ENCODE peak calls at places on chromosomes 7 and 10, in ten cellular contexts. One of them, this sample, is unnamed.

GRCh38 chr10:6226216-6226615 is 23.5 kb downstream of the PFKFB3 start:
- DNase-seq in NCI-H2107: no peak
- DNase-seq in NCI-H1417: no peak
- DNase-seq in SW 1271: no peak
- DNase-seq in GM12865: no peak
- DNase-seq in AG04450: no peak
- DNase-seq in B cell: no peak
- DNase-seq in iPS-NIHi11: no peak
- DNase-seq in naive thymus-derived CD8-positive, alpha-beta T cell: no peak
- DNase-seq in central memory CD4-positive, alpha-beta T cell: no peak
- DNase-seq in this sample: no peak

GRCh38 chr7:8064828-8065227 is 96.2 kb downstream of the GLCCI1 start:
- DNase-seq in SW 1271: no peak
- DNase-seq in naive thymus-derived CD8-positive, alpha-beta T cell: no peak
- DNase-seq in AG04450: no peak
- DNase-seq in NCI-H2107: no peak
- DNase-seq in central memory CD4-positive, alpha-beta T cell: no peak
- DNase-seq in NCI-H1417: no peak
- DNase-seq in GM12865: no peak
- DNase-seq in B cell: no peak
- DNase-seq in iPS-NIHi11: no peak
- DNase-seq in this sample: no peak

GRCh38 chr7:50962962-50963374 is 180.3 kb upstream of the GRB10 start:
- DNase-seq in naive thymus-derived CD8-positive, alpha-beta T cell: no peak
- DNase-seq in iPS-NIHi11: peak
- DNase-seq in NCI-H2107: peak
- DNase-seq in central memory CD4-positive, alpha-beta T cell: no peak
- DNase-seq in GM12865: no peak
- DNase-seq in SW 1271: no peak
- DNase-seq in AG04450: no peak
- DNase-seq in B cell: no peak
- DNase-seq in NCI-H1417: no peak
- DNase-seq in this sample: no peak

GRCh38 chr10:58266003-58266825 is 1.5 kb downstream of the IPMK start:
- DNase-seq in central memory CD4-positive, alpha-beta T cell: peak
- DNase-seq in GM12865: peak
- DNase-seq in B cell: peak
- DNase-seq in SW 1271: no peak
- DNase-seq in NCI-H1417: no peak
- DNase-seq in naive thymus-derived CD8-positive, alpha-beta T cell: no peak
- DNase-seq in iPS-NIHi11: no peak
- DNase-seq in NCI-H2107: no peak
- DNase-seq in AG04450: no peak
- DNase-seq in this sample: no peak

GRCh38 chr7:121752706-121753105 is 120.3 kb upstream of the PTPRZ1 start:
- DNase-seq in GM12865: peak
- DNase-seq in central memory CD4-positive, alpha-beta T cell: no peak
- DNase-seq in AG04450: no peak
- DNase-seq in B cell: no peak
- DNase-seq in NCI-H2107: no peak
- DNase-seq in iPS-NIHi11: peak
- DNase-seq in SW 1271: no peak
- DNase-seq in NCI-H1417: peak
- DNase-seq in naive thymus-derived CD8-positive, alpha-beta T cell: no peak
- DNase-seq in this sample: no peak

GRCh38 chr10:52359466-52359865 is 45.4 kb downstream of the DKK1 start:
- DNase-seq in NCI-H2107: no peak
- DNase-seq in GM12865: no peak
- DNase-seq in naive thymus-derived CD8-positive, alpha-beta T cell: no peak
- DNase-seq in NCI-H1417: no peak
- DNase-seq in central memory CD4-positive, alpha-beta T cell: no peak
- DNase-seq in B cell: no peak
- DNase-seq in AG04450: no peak
- DNase-seq in SW 1271: no peak
- DNase-seq in iPS-NIHi11: no peak
- DNase-seq in this sample: no peak

GRCh38 chr7:122546496-122546895 is 152.4 kb downstream of the RNF133 start:
- DNase-seq in GM12865: no peak
- DNase-seq in NCI-H2107: no peak
- DNase-seq in NCI-H1417: no peak
- DNase-seq in iPS-NIHi11: no peak
- DNase-seq in SW 1271: no peak
- DNase-seq in B cell: no peak
- DNase-seq in naive thymus-derived CD8-positive, alpha-beta T cell: no peak
- DNase-seq in central memory CD4-positive, alpha-beta T cell: no peak
- DNase-seq in AG04450: no peak
- DNase-seq in this sample: no peak

GRCh38 chr10:72176701-72177100 is 39.1 kb upstream of the ANAPC16 start:
- DNase-seq in GM12865: no peak
- DNase-seq in central memory CD4-positive, alpha-beta T cell: no peak
- DNase-seq in B cell: no peak
- DNase-seq in SW 1271: no peak
- DNase-seq in AG04450: no peak
- DNase-seq in NCI-H1417: no peak
- DNase-seq in naive thymus-derived CD8-positive, alpha-beta T cell: no peak
- DNase-seq in NCI-H2107: no peak
- DNase-seq in iPS-NIHi11: no peak
- DNase-seq in this sample: no peak

GRCh38 chr7:94423865-94424264 is 29.2 kb downstream of the COL1A2 start:
- DNase-seq in central memory CD4-positive, alpha-beta T cell: no peak
- DNase-seq in naive thymus-derived CD8-positive, alpha-beta T cell: no peak
- DNase-seq in NCI-H1417: no peak
- DNase-seq in B cell: no peak
- DNase-seq in iPS-NIHi11: no peak
- DNase-seq in GM12865: no peak
- DNase-seq in NCI-H2107: no peak
- DNase-seq in AG04450: peak
- DNase-seq in SW 1271: no peak
- DNase-seq in this sample: no peak

GRCh38 chr7:108294595-108294994 is 161.6 kb downstream of the NRCAM start:
- DNase-seq in B cell: peak
- DNase-seq in NCI-H2107: no peak
- DNase-seq in SW 1271: no peak
- DNase-seq in iPS-NIHi11: no peak
- DNase-seq in NCI-H1417: no peak
- DNase-seq in central memory CD4-positive, alpha-beta T cell: no peak
- DNase-seq in GM12865: peak
- DNase-seq in naive thymus-derived CD8-positive, alpha-beta T cell: no peak
- DNase-seq in AG04450: no peak
- DNase-seq in this sample: no peak

GRCh38 chr10:91410638-91411367 is 659 bp downstream of the HECTD2 start:
- DNase-seq in SW 1271: peak
- DNase-seq in NCI-H2107: no peak
- DNase-seq in naive thymus-derived CD8-positive, alpha-beta T cell: peak
- DNase-seq in AG04450: no peak
- DNase-seq in central memory CD4-positive, alpha-beta T cell: no peak
- DNase-seq in iPS-NIHi11: peak
- DNase-seq in B cell: no peak
- DNase-seq in NCI-H1417: no peak
- DNase-seq in GM12865: peak
- DNase-seq in this sample: no peak

GRCh38 chr7:42883950-42884349 is 27.9 kb downstream of the C7orf25 start:
- DNase-seq in SW 1271: no peak
- DNase-seq in NCI-H2107: no peak
- DNase-seq in NCI-H1417: no peak
- DNase-seq in B cell: no peak
- DNase-seq in naive thymus-derived CD8-positive, alpha-beta T cell: no peak
- DNase-seq in GM12865: peak
- DNase-seq in iPS-NIHi11: no peak
- DNase-seq in AG04450: no peak
- DNase-seq in central memory CD4-positive, alpha-beta T cell: no peak
- DNase-seq in this sample: no peak

GRCh38 chr7:133887459-133887858 is 239.7 kb upstream of the LRGUK start:
- DNase-seq in central memory CD4-positive, alpha-beta T cell: no peak
- DNase-seq in iPS-NIHi11: no peak
- DNase-seq in NCI-H1417: no peak
- DNase-seq in naive thymus-derived CD8-positive, alpha-beta T cell: no peak
- DNase-seq in AG04450: no peak
- DNase-seq in GM12865: no peak
- DNase-seq in NCI-H2107: no peak
- DNase-seq in B cell: no peak
- DNase-seq in SW 1271: no peak
- DNase-seq in this sample: no peak

GRCh38 chr7:45120-46090 is 147.0 kb upstream of the FAM20C start:
- DNase-seq in iPS-NIHi11: no peak
- DNase-seq in naive thymus-derived CD8-positive, alpha-beta T cell: no peak
- DNase-seq in central memory CD4-positive, alpha-beta T cell: no peak
- DNase-seq in B cell: no peak
- DNase-seq in NCI-H1417: no peak
- DNase-seq in AG04450: no peak
- DNase-seq in NCI-H2107: no peak
- DNase-seq in SW 1271: no peak
- DNase-seq in GM12865: no peak
- DNase-seq in this sample: no peak

GRCh38 chr7:52540041-52540440 is 495.4 kb upstream of the POM121L12 start:
- DNase-seq in naive thymus-derived CD8-positive, alpha-beta T cell: no peak
- DNase-seq in NCI-H1417: no peak
- DNase-seq in GM12865: no peak
- DNase-seq in central memory CD4-positive, alpha-beta T cell: no peak
- DNase-seq in iPS-NIHi11: no peak
- DNase-seq in B cell: no peak
- DNase-seq in AG04450: no peak
- DNase-seq in SW 1271: no peak
- DNase-seq in NCI-H2107: no peak
- DNase-seq in this sample: no peak

GRCh38 chr7:47539398-47540052 is 42.4 kb downstream of the TNS3 start:
- DNase-seq in B cell: no peak
- DNase-seq in SW 1271: no peak
- DNase-seq in iPS-NIHi11: no peak
- DNase-seq in NCI-H2107: no peak
- DNase-seq in GM12865: no peak
- DNase-seq in naive thymus-derived CD8-positive, alpha-beta T cell: no peak
- DNase-seq in central memory CD4-positive, alpha-beta T cell: no peak
- DNase-seq in AG04450: peak
- DNase-seq in NCI-H1417: no peak
- DNase-seq in this sample: no peak

GRCh38 chr7:34107306-34107705 is 202.0 kb downstream of the BMPER start:
- DNase-seq in B cell: no peak
- DNase-seq in naive thymus-derived CD8-positive, alpha-beta T cell: no peak
- DNase-seq in SW 1271: no peak
- DNase-seq in GM12865: no peak
- DNase-seq in iPS-NIHi11: no peak
- DNase-seq in AG04450: no peak
- DNase-seq in NCI-H1417: peak
- DNase-seq in central memory CD4-positive, alpha-beta T cell: no peak
- DNase-seq in NCI-H2107: no peak
- DNase-seq in this sample: no peak

GRCh38 chr7:24827589-24827988 is 70.3 kb upstream of the GSDME start:
- DNase-seq in naive thymus-derived CD8-positive, alpha-beta T cell: no peak
- DNase-seq in SW 1271: no peak
- DNase-seq in central memory CD4-positive, alpha-beta T cell: no peak
- DNase-seq in NCI-H1417: no peak
- DNase-seq in GM12865: no peak
- DNase-seq in iPS-NIHi11: no peak
- DNase-seq in AG04450: no peak
- DNase-seq in B cell: no peak
- DNase-seq in NCI-H2107: no peak
- DNase-seq in this sample: no peak

GRCh38 chr10:47111329-47111862 is 188.6 kb upstream of the GDF10 start:
- DNase-seq in GM12865: no peak
- DNase-seq in NCI-H2107: no peak
- DNase-seq in iPS-NIHi11: peak
- DNase-seq in AG04450: no peak
- DNase-seq in central memory CD4-positive, alpha-beta T cell: no peak
- DNase-seq in NCI-H1417: no peak
- DNase-seq in SW 1271: no peak
- DNase-seq in B cell: no peak
- DNase-seq in naive thymus-derived CD8-positive, alpha-beta T cell: no peak
- DNase-seq in this sample: no peak

GRCh38 chr7:121278120-121279021 is 50.4 kb upstream of the WNT16 start:
- DNase-seq in NCI-H1417: no peak
- DNase-seq in AG04450: no peak
- DNase-seq in central memory CD4-positive, alpha-beta T cell: no peak
- DNase-seq in naive thymus-derived CD8-positive, alpha-beta T cell: no peak
- DNase-seq in B cell: no peak
- DNase-seq in GM12865: peak
- DNase-seq in iPS-NIHi11: no peak
- DNase-seq in NCI-H2107: no peak
- DNase-seq in SW 1271: no peak
- DNase-seq in this sample: no peak

GRCh38 chr10:4283841-4284610 is 499.0 kb upstream of the KLF6 start:
- DNase-seq in SW 1271: no peak
- DNase-seq in naive thymus-derived CD8-positive, alpha-beta T cell: no peak
- DNase-seq in AG04450: peak
- DNase-seq in NCI-H2107: no peak
- DNase-seq in NCI-H1417: no peak
- DNase-seq in central memory CD4-positive, alpha-beta T cell: no peak
- DNase-seq in GM12865: no peak
- DNase-seq in iPS-NIHi11: no peak
- DNase-seq in B cell: no peak
- DNase-seq in this sample: no peak

GRCh38 chr7:90709501-90710465 is 113.7 kb downstream of the CDK14 start:
- DNase-seq in B cell: peak
- DNase-seq in naive thymus-derived CD8-positive, alpha-beta T cell: no peak
- DNase-seq in GM12865: peak
- DNase-seq in NCI-H1417: no peak
- DNase-seq in central memory CD4-positive, alpha-beta T cell: no peak
- DNase-seq in NCI-H2107: no peak
- DNase-seq in SW 1271: no peak
- DNase-seq in AG04450: no peak
- DNase-seq in iPS-NIHi11: no peak
- DNase-seq in this sample: no peak

GRCh38 chr10:23826399-23826798 is 382.5 kb upstream of the KIAA1217 start:
- DNase-seq in SW 1271: no peak
- DNase-seq in NCI-H1417: no peak
- DNase-seq in iPS-NIHi11: peak
- DNase-seq in naive thymus-derived CD8-positive, alpha-beta T cell: no peak
- DNase-seq in GM12865: peak
- DNase-seq in B cell: no peak
- DNase-seq in AG04450: no peak
- DNase-seq in central memory CD4-positive, alpha-beta T cell: no peak
- DNase-seq in NCI-H2107: no peak
- DNase-seq in this sample: no peak

GRCh38 chr7:65927489-65928448 is 54.2 kb downstream of the GUSB start:
- DNase-seq in NCI-H1417: no peak
- DNase-seq in AG04450: no peak
- DNase-seq in naive thymus-derived CD8-positive, alpha-beta T cell: no peak
- DNase-seq in GM12865: no peak
- DNase-seq in B cell: no peak
- DNase-seq in SW 1271: no peak
- DNase-seq in central memory CD4-positive, alpha-beta T cell: no peak
- DNase-seq in NCI-H2107: no peak
- DNase-seq in iPS-NIHi11: no peak
- DNase-seq in this sample: no peak

GRCh38 chr7:96676901-96677300 is 32.7 kb downstream of the SEM1 start:
- DNase-seq in B cell: no peak
- DNase-seq in iPS-NIHi11: no peak
- DNase-seq in SW 1271: no peak
- DNase-seq in GM12865: no peak
- DNase-seq in AG04450: no peak
- DNase-seq in naive thymus-derived CD8-positive, alpha-beta T cell: no peak
- DNase-seq in NCI-H2107: no peak
- DNase-seq in central memory CD4-positive, alpha-beta T cell: no peak
- DNase-seq in NCI-H1417: no peak
- DNase-seq in this sample: no peak

GRCh38 chr7:2157473-2158279 is 75.1 kb downstream of the MAD1L1 start:
- DNase-seq in NCI-H1417: peak
- DNase-seq in NCI-H2107: peak
- DNase-seq in central memory CD4-positive, alpha-beta T cell: no peak
- DNase-seq in iPS-NIHi11: no peak
- DNase-seq in naive thymus-derived CD8-positive, alpha-beta T cell: no peak
- DNase-seq in B cell: no peak
- DNase-seq in SW 1271: no peak
- DNase-seq in AG04450: peak
- DNase-seq in GM12865: no peak
- DNase-seq in this sample: no peak

GRCh38 chr10:131825150-131825907 is 75.5 kb upstream of the PPP2R2D start:
- DNase-seq in AG04450: no peak
- DNase-seq in iPS-NIHi11: no peak
- DNase-seq in SW 1271: no peak
- DNase-seq in GM12865: no peak
- DNase-seq in B cell: peak
- DNase-seq in naive thymus-derived CD8-positive, alpha-beta T cell: no peak
- DNase-seq in central memory CD4-positive, alpha-beta T cell: no peak
- DNase-seq in NCI-H2107: no peak
- DNase-seq in NCI-H1417: peak
- DNase-seq in this sample: no peak

GRCh38 chr7:100825215-100825671 is 2.1 kb downstream of the EPHB4 start:
- DNase-seq in naive thymus-derived CD8-positive, alpha-beta T cell: no peak
- DNase-seq in central memory CD4-positive, alpha-beta T cell: no peak
- DNase-seq in SW 1271: no peak
- DNase-seq in NCI-H1417: no peak
- DNase-seq in B cell: no peak
- DNase-seq in NCI-H2107: no peak
- DNase-seq in AG04450: no peak
- DNase-seq in GM12865: no peak
- DNase-seq in iPS-NIHi11: peak
- DNase-seq in this sample: no peak

This sample was measured in CD8-positive, alpha-beta memory T cell.